ENCODE peak calls at places on chromosomes 3 and 15, in five cellular contexts. I, P, H, K and W are unnamed samples.

GRCh38 chr3:129695203-129695602 is 88.7 kb upstream of the PLXND1 start:
- DNase-seq in I (no peak), P (no peak), H (no peak), K (no peak), W (no peak)

GRCh38 chr3:124557433-124558232 is 172.6 kb upstream of the UMPS start:
- DNase-seq in I (no peak), P (no peak), H (no peak), K (no peak), W (no peak)

GRCh38 chr15:52730163-52730562 is 51.0 kb upstream of the ATOSA start:
- DNase-seq in I (no peak), P (peak), H (no peak), K (no peak), W (no peak)

GRCh38 chr3:123584284-123584987 is 417 bp downstream of the HACD2 start:
- DNase-seq in I (no peak), P (no peak), H (no peak), K (no peak), W (no peak)

GRCh38 chr3:101271728-101272127 is 48.6 kb downstream of the IMPG2 start:
- DNase-seq in I (no peak), P (no peak), H (no peak), K (no peak), W (no peak)

GRCh38 chr3:188262913-188263683 is 109.1 kb downstream of the LPP start:
- DNase-seq in I (no peak), P (no peak), H (peak), K (no peak), W (no peak)

GRCh38 chr3:187765342-187765741 is 20.1 kb upstream of the BCL6 start:
- DNase-seq in I (no peak), P (no peak), H (no peak), K (no peak), W (no peak)

GRCh38 chr15:45645026-45645980 is 10.5 kb downstream of the SQOR start:
- DNase-seq in I (no peak), P (no peak), H (no peak), K (no peak), W (no peak)

GRCh38 chr3:71124048-71124447 is 459.5 kb downstream of the FOXP1 start:
- DNase-seq in I (no peak), P (no peak), H (no peak), K (no peak), W (no peak)

GRCh38 chr15:55231455-55231854 is 34.7 kb upstream of the RSL24D1 start:
- DNase-seq in I (no peak), P (no peak), H (no peak), K (no peak), W (no peak)

GRCh38 chr15:64305261-64305660 is 50.7 kb downstream of the CSNK1G1 start:
- DNase-seq in I (no peak), P (no peak), H (no peak), K (no peak), W (no peak)

GRCh38 chr15:98514034-98514622 is 134.2 kb upstream of the IGF1R start:
- DNase-seq in I (no peak), P (no peak), H (no peak), K (no peak), W (no peak)

GRCh38 chr3:132135628-132136333 is 101.0 kb upstream of the CPNE4 start:
- DNase-seq in I (no peak), P (no peak), H (peak), K (peak), W (no peak)

GRCh38 chr15:38217788-38218609 is 34.6 kb upstream of the SPRED1 start:
- DNase-seq in I (no peak), P (no peak), H (no peak), K (no peak), W (no peak)

GRCh38 chr3:181718416-181718815 is 6.7 kb downstream of the SOX2 start:
- DNase-seq in I (no peak), P (no peak), H (no peak), K (no peak), W (no peak)

GRCh38 chr15:77369168-77369567 is 50.7 kb downstream of the PEAK1 start:
- DNase-seq in I (no peak), P (no peak), H (no peak), K (no peak), W (no peak)

GRCh38 chr3:131840151-131840797 is 194.5 kb downstream of the CPNE4 start:
- DNase-seq in I (no peak), P (no peak), H (no peak), K (no peak), W (no peak)

GRCh38 chr3:197309528-197310361 is 11.3 kb upstream of the DLG1 start:
- DNase-seq in I (no peak), P (no peak), H (no peak), K (no peak), W (no peak)

GRCh38 chr15:59200560-59200959 is 6.1 kb upstream of the LDHAL6B start:
- DNase-seq in I (no peak), P (no peak), H (no peak), K (no peak), W (no peak)

GRCh38 chr3:140223197-140223596 is 288.2 kb downstream of the CLSTN2 start:
- DNase-seq in I (no peak), P (no peak), H (no peak), K (no peak), W (no peak)

GRCh38 chr3:123287962-123288302 is 86.2 kb downstream of the SEC22A start:
- DNase-seq in I (no peak), P (no peak), H (no peak), K (no peak), W (no peak)

GRCh38 chr3:170513674-170514073 is 72.2 kb downstream of the SLC7A14 start:
- DNase-seq in I (no peak), P (no peak), H (no peak), K (no peak), W (no peak)

GRCh38 chr3:153595186-153595815 is 433.3 kb downstream of the RAP2B start:
- DNase-seq in I (no peak), P (no peak), H (peak), K (no peak), W (no peak)

GRCh38 chr3:112699436-112699978 is 58.6 kb upstream of the CCDC80 start:
- DNase-seq in I (no peak), P (no peak), H (no peak), K (no peak), W (no peak)

GRCh38 chr15:54212635-54213034 is 234.4 kb downstream of the UNC13C start:
- DNase-seq in I (no peak), P (no peak), H (no peak), K (no peak), W (no peak)

GRCh38 chr15:54206586-54207321 is 228.5 kb downstream of the UNC13C start:
- DNase-seq in I (no peak), P (no peak), H (no peak), K (no peak), W (no peak)

GRCh38 chr15:54208786-54209185 is 230.5 kb downstream of the UNC13C start:
- DNase-seq in I (no peak), P (no peak), H (no peak), K (no peak), W (no peak)
- TF ChIP-seq TAF1 in I (no peak), P (no peak), H (no peak), K (no peak), W (no peak)

GRCh38 chr3:11282250-11283125 is 10.3 kb downstream of the ATG7 start:
- DNase-seq in I (no peak), P (no peak), H (no peak), K (no peak), W (no peak)
- TF ChIP-seq POLR2AphosphoS5 in I (no peak), P (no peak), H (no peak), K (no peak), W (no peak)

GRCh38 chr15:90816401-90817116 is 51.8 kb upstream of the FURIN start:
- DNase-seq in I (no peak), P (no peak), H (no peak), K (no peak), W (no peak)

GRCh38 chr15:90812881-90813280 is 55.5 kb upstream of the FURIN start:
- DNase-seq in I (no peak), P (no peak), H (no peak), K (no peak), W (no peak)

GRCh38 chr15:90817117-90818057 is 51.0 kb upstream of the FURIN start:
- DNase-seq in I (no peak), P (no peak), H (no peak), K (no peak), W (no peak)

GRCh38 chr15:90813796-90814192 is 54.6 kb upstream of the FURIN start:
- DNase-seq in I (no peak), P (no peak), H (no peak), K (no peak), W (no peak)

DNA sequence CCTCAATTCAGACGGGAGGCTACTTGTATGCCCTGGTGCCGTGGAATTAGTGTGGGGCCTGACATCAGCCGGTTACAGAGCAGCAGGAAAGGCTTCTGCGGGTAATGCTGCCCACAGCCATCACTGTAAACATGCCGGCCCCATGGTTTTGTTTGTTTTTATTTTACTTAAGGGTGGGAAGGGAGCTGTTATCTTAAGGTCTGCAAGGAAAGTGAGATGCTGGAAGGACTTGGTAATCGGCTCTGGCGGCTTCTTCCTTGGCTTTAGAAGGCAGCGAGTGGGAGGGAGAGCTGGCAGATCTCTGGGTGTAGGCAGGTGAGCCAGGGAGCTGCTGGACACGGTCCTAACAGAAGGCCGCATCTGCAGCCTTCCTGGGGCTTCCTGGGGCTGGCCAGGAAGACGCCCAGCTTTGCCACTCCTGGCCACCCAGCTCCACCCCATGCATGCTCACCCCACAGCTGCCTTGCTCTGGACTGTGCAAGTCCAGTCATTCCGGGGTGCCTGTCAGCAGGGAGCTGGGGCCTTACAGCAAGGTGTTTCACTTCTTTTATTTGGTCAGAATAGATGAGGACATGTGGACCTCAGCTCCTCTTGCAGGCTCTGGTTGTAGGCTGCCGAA is 54.1 kb upstream of the FURIN start:
- DNase-seq in I (no peak), P (no peak), H (no peak), K (no peak), W (no peak)
- TF ChIP-seq TAF1 in I (no peak), P (no peak), H (no peak), K (no peak), W (no peak)

GRCh38 chr15:88897456-88898194 is 2.3 kb upstream of the HAPLN3 start:
- DNase-seq in I (no peak), P (no peak), H (peak), K (no peak), W (no peak)
- TF ChIP-seq POLR2AphosphoS5 in I (no peak), P (no peak), H (no peak), K (peak), W (no peak)